ENCODE peak calls at places on chromosomes 3 and 15, in eight cellular contexts. N, A, S, E, D, T, H and G are unnamed samples.

GRCh38 chr15:79164465-79164864 is 73.9 kb upstream of the RASGRF1 start:
- DNase-seq in S (no peak), E (no peak), D (no peak), T (no peak), N (no peak), A (no peak), H (no peak), G (no peak)

GRCh38 chr3:161156936-161157335 is 51.8 kb upstream of the B3GALNT1 start:
- DNase-seq in S (no peak), E (no peak), H (no peak), T (no peak), N (no peak), D (no peak), A (no peak), G (no peak)

GRCh38 chr3:156483961-156484787 is 70.7 kb downstream of the SSR3 start:
- DNase-seq in T (peak), H (no peak), E (peak), N (no peak), S (peak), A (peak), D (peak), G (no peak)

GRCh38 chr3:117811797-117812196 is 1102.2 kb downstream of the TUSC7 start:
- DNase-seq in N (no peak), E (no peak), S (no peak), A (no peak), T (no peak), H (no peak), D (no peak), G (no peak)

GRCh38 chr3:46276497-46277099 is 34.3 kb downstream of the CCR3 start:
- DNase-seq in D (peak), S (peak), A (peak), N (peak), T (peak), H (no peak), E (peak), G (peak)

GRCh38 chr3:42247576-42248027 is 18.4 kb downstream of the CCK start:
- DNase-seq in T (peak), S (peak), A (peak), E (peak), D (peak), N (peak), H (peak), G (no peak)

GRCh38 chr15:41899854-41900442 is 6.1 kb upstream of the SPTBN5 start:
- DNase-seq in E (no peak), A (no peak), S (no peak), D (no peak), H (no peak), T (no peak), N (no peak), G (no peak)

GRCh38 chr3:184562875-184563568 is 1.4 kb downstream of the EPHB3 start:
- DNase-seq in E (no peak), D (no peak), N (no peak), A (no peak), T (no peak), S (no peak), H (peak), G (no peak)

GRCh38 chr15:55457401-55458022 is 49.2 kb downstream of the PIERCE2 start:
- DNase-seq in S (no peak), H (no peak), T (no peak), D (no peak), A (peak), N (no peak), E (no peak), G (no peak)

GRCh38 chr3:123576119-123576518 is 8.7 kb downstream of the HACD2 start:
- DNase-seq in E (no peak), S (no peak), T (no peak), D (peak), H (no peak), N (no peak), A (no peak), G (no peak)

GRCh38 chr3:196979545-196979944 is 10.9 kb upstream of the PIGZ start:
- DNase-seq in E (no peak), T (no peak), A (no peak), D (no peak), S (no peak), H (no peak), N (no peak), G (peak)

GRCh38 chr3:49929333-49930240 is at the start of gene MON1A:
- DNase-seq in S (peak), N (peak), T (peak), A (peak), D (peak), H (peak), E (peak), G (peak)

GRCh38 chr3:53846851-53847155 is 435 bp downstream of the IL17RB start:
- DNase-seq in H (no peak), S (no peak), A (no peak), E (no peak), D (no peak), T (no peak), N (no peak), G (no peak)

GRCh38 chr15:78840661-78841060 is 29.4 kb upstream of the ADAMTS7 start:
- DNase-seq in T (peak), A (peak), D (no peak), S (no peak), N (no peak), H (no peak), E (no peak), G (no peak)

GRCh38 chr3:105538483-105538882 is 171.8 kb downstream of the ALCAM start:
- DNase-seq in S (no peak), N (no peak), H (no peak), T (no peak), D (no peak), E (no peak), A (no peak), G (no peak)